ENCODE peak calls at places on chromosome 1, in ten cellular contexts. One of them, this sample, is unnamed.

GRCh38 chr1:147822292-147822691 is 61.9 kb upstream of the GJA5 start:
- DNase-seq in suprapubic skin: no peak
- DNase-seq in tibial nerve: no peak
- DNase-seq in esophagus muscularis mucosa: no peak
- DNase-seq in ovary: no peak
- DNase-seq in transverse colon: no peak
- DNase-seq in A549: no peak
- DNase-seq in SK-N-SH: no peak
- DNase-seq in stomach: no peak
- DNase-seq in upper lobe of left lung: no peak
- DNase-seq in this sample: no peak

GRCh38 chr1:177854951-177855350 is 114.9 kb downstream of the SEC16B start:
- DNase-seq in suprapubic skin: no peak
- DNase-seq in tibial nerve: no peak
- DNase-seq in esophagus muscularis mucosa: no peak
- DNase-seq in ovary: no peak
- DNase-seq in transverse colon: no peak
- DNase-seq in A549: no peak
- DNase-seq in SK-N-SH: no peak
- DNase-seq in stomach: no peak
- DNase-seq in upper lobe of left lung: no peak
- DNase-seq in this sample: no peak

GRCh38 chr1:87410771-87411170 is 82.1 kb downstream of the LMO4 start:
- DNase-seq in suprapubic skin: no peak
- DNase-seq in tibial nerve: no peak
- DNase-seq in esophagus muscularis mucosa: no peak
- DNase-seq in ovary: no peak
- DNase-seq in transverse colon: peak
- DNase-seq in A549: no peak
- DNase-seq in SK-N-SH: peak
- DNase-seq in stomach: peak
- DNase-seq in upper lobe of left lung: no peak
- DNase-seq in this sample: peak

GRCh38 chr1:50967416-50968020 is 2.5 kb upstream of the CDKN2C start:
- DNase-seq in suprapubic skin: no peak
- DNase-seq in tibial nerve: no peak
- DNase-seq in esophagus muscularis mucosa: no peak
- DNase-seq in ovary: peak
- DNase-seq in transverse colon: no peak
- DNase-seq in A549: no peak
- DNase-seq in SK-N-SH: no peak
- DNase-seq in stomach: no peak
- DNase-seq in upper lobe of left lung: no peak
- DNase-seq in this sample: no peak

GRCh38 chr1:42756956-42757891 is 9.6 kb downstream of the P3H1 start:
- DNase-seq in suprapubic skin: peak
- DNase-seq in tibial nerve: no peak
- DNase-seq in esophagus muscularis mucosa: no peak
- DNase-seq in ovary: no peak
- DNase-seq in transverse colon: no peak
- DNase-seq in A549: peak
- DNase-seq in SK-N-SH: peak
- DNase-seq in stomach: peak
- DNase-seq in upper lobe of left lung: no peak
- DNase-seq in this sample: no peak

GRCh38 chr1:22613226-22613918 is 23.1 kb upstream of the C1QA start:
- DNase-seq in suprapubic skin: no peak
- DNase-seq in tibial nerve: no peak
- DNase-seq in esophagus muscularis mucosa: no peak
- DNase-seq in ovary: no peak
- DNase-seq in transverse colon: no peak
- DNase-seq in A549: no peak
- DNase-seq in SK-N-SH: no peak
- DNase-seq in stomach: no peak
- DNase-seq in upper lobe of left lung: no peak
- DNase-seq in this sample: no peak

GRCh38 chr1:154711416-154711815 is 103.4 kb upstream of the ADAR start:
- DNase-seq in suprapubic skin: no peak
- DNase-seq in tibial nerve: no peak
- DNase-seq in esophagus muscularis mucosa: no peak
- DNase-seq in ovary: no peak
- DNase-seq in transverse colon: no peak
- DNase-seq in A549: no peak
- DNase-seq in SK-N-SH: no peak
- DNase-seq in stomach: no peak
- DNase-seq in upper lobe of left lung: no peak
- DNase-seq in this sample: no peak

GRCh38 chr1:90707363-90707710 is 9.8 kb downstream of the BARHL2 start:
- DNase-seq in suprapubic skin: no peak
- DNase-seq in tibial nerve: no peak
- DNase-seq in esophagus muscularis mucosa: peak
- DNase-seq in ovary: no peak
- DNase-seq in transverse colon: peak
- DNase-seq in A549: peak
- DNase-seq in SK-N-SH: no peak
- DNase-seq in stomach: peak
- DNase-seq in upper lobe of left lung: peak
- DNase-seq in this sample: no peak

GRCh38 chr1:226736001-226736907 is 2.8 kb downstream of the ITPKB start:
- DNase-seq in suprapubic skin: peak
- DNase-seq in tibial nerve: no peak
- DNase-seq in esophagus muscularis mucosa: no peak
- DNase-seq in ovary: peak
- DNase-seq in transverse colon: peak
- DNase-seq in A549: no peak
- DNase-seq in SK-N-SH: no peak
- DNase-seq in stomach: no peak
- DNase-seq in upper lobe of left lung: peak
- DNase-seq in this sample: peak

DNA sequence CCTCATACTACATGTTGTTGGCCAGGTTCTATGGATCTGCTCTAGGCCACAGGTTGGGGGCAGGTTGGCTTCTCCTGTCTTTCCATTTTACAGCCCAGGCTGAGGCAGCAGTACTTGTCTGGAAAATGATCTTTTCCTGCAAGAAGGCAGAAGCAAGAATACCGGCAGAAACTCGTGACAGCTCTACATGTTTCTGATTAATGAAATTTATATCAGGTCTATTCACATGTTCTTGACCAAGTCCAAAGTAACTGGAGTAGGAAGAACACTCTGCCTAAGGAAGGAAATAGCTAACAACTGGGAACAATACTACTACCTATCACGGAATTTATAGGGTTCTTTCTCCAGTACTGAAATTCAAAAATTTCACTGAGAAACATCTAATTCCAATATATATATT is 98.3 kb downstream of the PLPPR5 start:
- DNase-seq in suprapubic skin: no peak
- DNase-seq in tibial nerve: no peak
- DNase-seq in esophagus muscularis mucosa: no peak
- DNase-seq in ovary: no peak
- DNase-seq in transverse colon: no peak
- DNase-seq in A549: no peak
- DNase-seq in SK-N-SH: no peak
- DNase-seq in stomach: no peak
- DNase-seq in upper lobe of left lung: no peak
- DNase-seq in this sample: no peak
- TF ChIP-seq CTCF in suprapubic skin: no peak
- TF ChIP-seq CTCF in tibial nerve: no peak
- TF ChIP-seq CTCF in esophagus muscularis mucosa: no peak
- TF ChIP-seq CTCF in ovary: no peak
- TF ChIP-seq CTCF in transverse colon: no peak
- TF ChIP-seq CTCF in A549: no peak
- TF ChIP-seq CTCF in SK-N-SH: no peak
- TF ChIP-seq CTCF in stomach: no peak
- TF ChIP-seq CTCF in upper lobe of left lung: no peak
- TF ChIP-seq CTCF in this sample: no peak

DNA sequence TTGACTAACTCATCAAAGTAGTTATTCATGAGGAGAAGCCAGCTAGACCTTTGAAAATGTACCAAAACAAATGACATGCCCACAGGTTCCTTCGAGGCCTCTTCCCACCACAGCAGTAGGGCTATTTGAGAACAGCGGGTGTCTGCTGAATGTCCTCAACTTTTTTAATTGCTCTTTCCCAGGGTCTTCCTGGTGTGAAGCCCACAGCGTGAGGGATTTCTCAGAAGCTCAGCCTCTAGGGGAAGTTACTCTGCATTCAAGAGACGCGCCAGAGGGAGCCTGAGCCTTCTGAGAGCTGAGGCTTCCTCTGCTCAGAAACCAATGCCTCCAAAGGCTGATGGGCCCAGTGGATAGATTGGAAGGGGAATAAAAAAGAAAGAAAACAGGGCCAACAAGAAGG is 153.6 kb downstream of the OLFM3 start:
- DNase-seq in suprapubic skin: no peak
- DNase-seq in tibial nerve: no peak
- DNase-seq in esophagus muscularis mucosa: no peak
- DNase-seq in ovary: no peak
- DNase-seq in transverse colon: no peak
- DNase-seq in A549: no peak
- DNase-seq in SK-N-SH: no peak
- DNase-seq in stomach: no peak
- DNase-seq in upper lobe of left lung: no peak
- DNase-seq in this sample: no peak
- TF ChIP-seq EP300 in suprapubic skin: no peak
- TF ChIP-seq EP300 in tibial nerve: no peak
- TF ChIP-seq EP300 in esophagus muscularis mucosa: no peak
- TF ChIP-seq EP300 in ovary: no peak
- TF ChIP-seq EP300 in transverse colon: no peak
- TF ChIP-seq EP300 in A549: no peak
- TF ChIP-seq EP300 in SK-N-SH: no peak
- TF ChIP-seq EP300 in stomach: no peak
- TF ChIP-seq EP300 in upper lobe of left lung: no peak
- TF ChIP-seq EP300 in this sample: no peak

GRCh38 chr1:208951908-208952307 is 631.6 kb upstream of the CAMK1G start:
- DNase-seq in suprapubic skin: no peak
- DNase-seq in tibial nerve: no peak
- DNase-seq in esophagus muscularis mucosa: no peak
- DNase-seq in ovary: no peak
- DNase-seq in transverse colon: peak
- DNase-seq in A549: no peak
- DNase-seq in SK-N-SH: peak
- DNase-seq in stomach: no peak
- DNase-seq in upper lobe of left lung: no peak
- DNase-seq in this sample: no peak

GRCh38 chr1:208944981-208945451 is 638.5 kb upstream of the CAMK1G start:
- DNase-seq in suprapubic skin: no peak
- DNase-seq in tibial nerve: no peak
- DNase-seq in esophagus muscularis mucosa: no peak
- DNase-seq in ovary: no peak
- DNase-seq in transverse colon: no peak
- DNase-seq in A549: no peak
- DNase-seq in SK-N-SH: no peak
- DNase-seq in stomach: no peak
- DNase-seq in upper lobe of left lung: no peak
- DNase-seq in this sample: no peak

DNA sequence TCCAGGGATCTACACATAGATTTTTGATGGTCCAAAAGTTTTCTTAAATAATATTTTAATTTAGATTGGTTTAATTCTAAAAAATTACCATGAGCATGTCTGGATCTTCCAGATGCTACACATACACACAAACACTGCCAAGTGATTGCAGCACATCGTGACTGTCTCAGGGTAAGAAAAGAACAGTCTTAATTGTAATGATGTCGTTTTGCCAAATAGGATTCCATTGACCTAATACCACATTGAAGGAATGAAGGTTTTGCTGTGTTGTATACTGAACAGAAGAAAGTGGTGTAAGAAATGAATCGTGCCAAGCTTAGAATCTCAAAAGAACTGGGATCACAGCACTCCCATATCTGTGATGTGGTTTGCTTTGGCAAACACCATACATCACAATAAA is 633.3 kb upstream of the CAMK1G start:
- DNase-seq in suprapubic skin: no peak
- DNase-seq in tibial nerve: no peak
- DNase-seq in esophagus muscularis mucosa: no peak
- DNase-seq in ovary: no peak
- DNase-seq in transverse colon: no peak
- DNase-seq in A549: no peak
- DNase-seq in SK-N-SH: no peak
- DNase-seq in stomach: no peak
- DNase-seq in upper lobe of left lung: no peak
- DNase-seq in this sample: no peak
- TF ChIP-seq CTCF in suprapubic skin: no peak
- TF ChIP-seq CTCF in tibial nerve: no peak
- TF ChIP-seq CTCF in esophagus muscularis mucosa: no peak
- TF ChIP-seq CTCF in ovary: no peak
- TF ChIP-seq CTCF in transverse colon: no peak
- TF ChIP-seq CTCF in A549: no peak
- TF ChIP-seq CTCF in SK-N-SH: no peak
- TF ChIP-seq CTCF in stomach: no peak
- TF ChIP-seq CTCF in upper lobe of left lung: no peak
- TF ChIP-seq CTCF in this sample: no peak

GRCh38 chr1:54327386-54328116 is 78.6 kb downstream of the SSBP3 start:
- DNase-seq in suprapubic skin: no peak
- DNase-seq in tibial nerve: no peak
- DNase-seq in esophagus muscularis mucosa: no peak
- DNase-seq in ovary: no peak
- DNase-seq in transverse colon: no peak
- DNase-seq in A549: no peak
- DNase-seq in SK-N-SH: peak
- DNase-seq in stomach: no peak
- DNase-seq in upper lobe of left lung: no peak
- DNase-seq in this sample: no peak
- TF ChIP-seq EP300 in suprapubic skin: no peak
- TF ChIP-seq EP300 in tibial nerve: no peak
- TF ChIP-seq EP300 in esophagus muscularis mucosa: no peak
- TF ChIP-seq EP300 in ovary: no peak
- TF ChIP-seq EP300 in transverse colon: no peak
- TF ChIP-seq EP300 in A549: no peak
- TF ChIP-seq EP300 in SK-N-SH: peak
- TF ChIP-seq EP300 in stomach: no peak
- TF ChIP-seq EP300 in upper lobe of left lung: no peak
- TF ChIP-seq EP300 in this sample: no peak

DNA sequence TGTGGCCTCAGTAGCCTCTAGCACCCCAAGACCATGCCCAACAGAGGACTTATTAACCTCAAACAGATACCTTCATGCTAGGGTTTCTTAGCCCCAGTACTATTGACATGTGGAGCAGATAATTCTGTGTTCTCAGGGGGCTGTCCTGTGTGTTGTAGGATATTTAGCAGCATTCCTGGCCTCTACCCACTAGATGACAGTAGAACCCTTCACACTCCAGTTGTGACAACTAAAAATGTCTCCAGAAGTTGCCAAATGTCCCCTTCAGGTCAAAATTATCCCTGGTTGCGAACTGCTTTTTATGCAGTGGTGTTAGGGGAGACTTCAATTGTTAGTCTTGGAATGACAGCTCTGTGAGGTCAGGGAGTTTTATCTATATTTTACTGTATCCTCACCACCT is 8.1 kb downstream of the KAZN start:
- DNase-seq in suprapubic skin: no peak
- DNase-seq in tibial nerve: no peak
- DNase-seq in esophagus muscularis mucosa: no peak
- DNase-seq in ovary: no peak
- DNase-seq in transverse colon: no peak
- DNase-seq in A549: no peak
- DNase-seq in SK-N-SH: no peak
- DNase-seq in stomach: no peak
- DNase-seq in upper lobe of left lung: no peak
- DNase-seq in this sample: no peak
- TF ChIP-seq CTCF in suprapubic skin: no peak
- TF ChIP-seq CTCF in tibial nerve: no peak
- TF ChIP-seq CTCF in esophagus muscularis mucosa: no peak
- TF ChIP-seq CTCF in ovary: no peak
- TF ChIP-seq CTCF in transverse colon: no peak
- TF ChIP-seq CTCF in A549: no peak
- TF ChIP-seq CTCF in SK-N-SH: no peak
- TF ChIP-seq CTCF in stomach: no peak
- TF ChIP-seq CTCF in upper lobe of left lung: no peak
- TF ChIP-seq CTCF in this sample: no peak

This sample was measured in sigmoid colon.